ENCODE peak calls at places on chromosomes 4 and X, in five cellular contexts. One of them, this sample, is unnamed.

GRCh38 chrX:84487365-84488353 is 14.6 kb downstream of the HDX start:
- DNase-seq in HFF-Myc: no peak
- DNase-seq in fibroblast of mammary gland: no peak
- DNase-seq in AG04450: no peak
- DNase-seq in lower lobe of right lung: no peak
- DNase-seq in this sample: no peak

GRCh38 chr4:118124977-118125376 is 90.7 kb downstream of the NDST3 start:
- DNase-seq in HFF-Myc: no peak
- DNase-seq in lower lobe of right lung: no peak
- DNase-seq in AG04450: no peak
- DNase-seq in fibroblast of mammary gland: no peak
- DNase-seq in this sample: no peak

GRCh38 chr4:23789765-23790164 is 100.1 kb downstream of the PPARGC1A start:
- DNase-seq in AG04450: no peak
- DNase-seq in HFF-Myc: peak
- DNase-seq in fibroblast of mammary gland: peak
- DNase-seq in lower lobe of right lung: peak
- DNase-seq in this sample: peak

GRCh38 chrX:97126020-97126419 is 242.3 kb downstream of the RPA4 start:
- DNase-seq in lower lobe of right lung: no peak
- DNase-seq in AG04450: no peak
- DNase-seq in fibroblast of mammary gland: peak
- DNase-seq in HFF-Myc: no peak
- DNase-seq in this sample: peak

GRCh38 chr4:183098080-183098722 is 856 bp upstream of the WWC2 start:
- DNase-seq in AG04450: no peak
- DNase-seq in lower lobe of right lung: peak
- DNase-seq in fibroblast of mammary gland: peak
- DNase-seq in HFF-Myc: no peak
- DNase-seq in this sample: no peak

GRCh38 chr4:26723216-26723615 is 137.4 kb upstream of the STIM2 start:
- DNase-seq in lower lobe of right lung: no peak
- DNase-seq in HFF-Myc: no peak
- DNase-seq in fibroblast of mammary gland: no peak
- DNase-seq in AG04450: no peak
- DNase-seq in this sample: no peak

GRCh38 chr4:33306131-33306530 is 2586.0 kb downstream of the PCDH7 start:
- DNase-seq in lower lobe of right lung: no peak
- DNase-seq in HFF-Myc: no peak
- DNase-seq in AG04450: no peak
- DNase-seq in fibroblast of mammary gland: no peak
- DNase-seq in this sample: no peak

GRCh38 chr4:184056877-184057276 is 151.8 kb downstream of the STOX2 start:
- DNase-seq in lower lobe of right lung: no peak
- DNase-seq in HFF-Myc: no peak
- DNase-seq in AG04450: no peak
- DNase-seq in fibroblast of mammary gland: no peak
- DNase-seq in this sample: no peak

GRCh38 chr4:146159384-146160058 is 16.0 kb upstream of the LSM6 start:
- DNase-seq in fibroblast of mammary gland: no peak
- DNase-seq in lower lobe of right lung: no peak
- DNase-seq in AG04450: no peak
- DNase-seq in HFF-Myc: no peak
- DNase-seq in this sample: no peak

GRCh38 chrX:154396948-154397887 is 959 bp upstream of the RPL10 start:
- DNase-seq in lower lobe of right lung: peak
- DNase-seq in HFF-Myc: no peak
- DNase-seq in AG04450: no peak
- DNase-seq in fibroblast of mammary gland: peak
- DNase-seq in this sample: no peak

GRCh38 chrX:105167233-105167632 is 53.3 kb downstream of the TEX13A start:
- DNase-seq in fibroblast of mammary gland: peak
- DNase-seq in HFF-Myc: no peak
- DNase-seq in AG04450: no peak
- DNase-seq in lower lobe of right lung: no peak
- DNase-seq in this sample: no peak

GRCh38 chr4:158458271-158458895 is 63.3 kb upstream of the RXFP1 start:
- DNase-seq in AG04450: no peak
- DNase-seq in fibroblast of mammary gland: no peak
- DNase-seq in lower lobe of right lung: no peak
- DNase-seq in HFF-Myc: no peak
- DNase-seq in this sample: no peak

GRCh38 chrX:51494409-51494808 is 2.0 kb downstream of the NUDT11 start:
- DNase-seq in fibroblast of mammary gland: peak
- DNase-seq in lower lobe of right lung: no peak
- DNase-seq in AG04450: no peak
- DNase-seq in HFF-Myc: no peak
- DNase-seq in this sample: no peak
- H3K4me3 ChIP-seq in fibroblast of mammary gland: no peak
- H3K4me3 ChIP-seq in lower lobe of right lung: no peak
- H3K4me3 ChIP-seq in AG04450: peak
- H3K4me3 ChIP-seq in HFF-Myc: peak
- H3K4me3 ChIP-seq in this sample: no peak

GRCh38 chr4:1792832-1793495 is at the start of gene FGFR3:
- DNase-seq in lower lobe of right lung: no peak
- DNase-seq in fibroblast of mammary gland: no peak
- DNase-seq in HFF-Myc: no peak
- DNase-seq in AG04450: no peak
- DNase-seq in this sample: no peak

GRCh38 chr4:1793496-1793840 is 375 bp downstream of the FGFR3 start:
- DNase-seq in AG04450: no peak
- DNase-seq in HFF-Myc: no peak
- DNase-seq in fibroblast of mammary gland: no peak
- DNase-seq in lower lobe of right lung: no peak
- DNase-seq in this sample: no peak

GRCh38 chr4:1793940-1794808 is 1.1 kb downstream of the FGFR3 start:
- DNase-seq in fibroblast of mammary gland: no peak
- DNase-seq in lower lobe of right lung: no peak
- DNase-seq in AG04450: no peak
- DNase-seq in HFF-Myc: no peak
- DNase-seq in this sample: no peak

GRCh38 chr4:1790005-1790404 is 3.1 kb upstream of the FGFR3 start:
- DNase-seq in AG04450: no peak
- DNase-seq in HFF-Myc: no peak
- DNase-seq in fibroblast of mammary gland: no peak
- DNase-seq in lower lobe of right lung: no peak
- DNase-seq in this sample: no peak

GRCh38 chr4:1792158-1792831 is 798 bp upstream of the FGFR3 start:
- DNase-seq in AG04450: no peak
- DNase-seq in HFF-Myc: no peak
- DNase-seq in lower lobe of right lung: no peak
- DNase-seq in fibroblast of mammary gland: no peak
- DNase-seq in this sample: no peak
- H3K4me3 ChIP-seq in AG04450: no peak
- H3K4me3 ChIP-seq in HFF-Myc: no peak
- H3K4me3 ChIP-seq in lower lobe of right lung: peak
- H3K4me3 ChIP-seq in fibroblast of mammary gland: no peak
- H3K4me3 ChIP-seq in this sample: no peak

GRCh38 chr4:77578145-77578544 is 27.5 kb upstream of the CXCL13 start:
- DNase-seq in HFF-Myc: no peak
- DNase-seq in lower lobe of right lung: no peak
- DNase-seq in fibroblast of mammary gland: no peak
- DNase-seq in AG04450: no peak
- DNase-seq in this sample: no peak

GRCh38 chr4:77579406-77580076 is 26.1 kb upstream of the CXCL13 start:
- DNase-seq in HFF-Myc: peak
- DNase-seq in AG04450: peak
- DNase-seq in lower lobe of right lung: no peak
- DNase-seq in fibroblast of mammary gland: peak
- DNase-seq in this sample: peak

GRCh38 chr4:77581724-77582123 is 23.9 kb upstream of the CXCL13 start:
- DNase-seq in lower lobe of right lung: no peak
- DNase-seq in fibroblast of mammary gland: peak
- DNase-seq in HFF-Myc: no peak
- DNase-seq in AG04450: no peak
- DNase-seq in this sample: no peak

GRCh38 chr4:77582716-77583115 is 22.9 kb upstream of the CXCL13 start:
- DNase-seq in HFF-Myc: no peak
- DNase-seq in lower lobe of right lung: no peak
- DNase-seq in AG04450: no peak
- DNase-seq in fibroblast of mammary gland: no peak
- DNase-seq in this sample: no peak

DNA sequence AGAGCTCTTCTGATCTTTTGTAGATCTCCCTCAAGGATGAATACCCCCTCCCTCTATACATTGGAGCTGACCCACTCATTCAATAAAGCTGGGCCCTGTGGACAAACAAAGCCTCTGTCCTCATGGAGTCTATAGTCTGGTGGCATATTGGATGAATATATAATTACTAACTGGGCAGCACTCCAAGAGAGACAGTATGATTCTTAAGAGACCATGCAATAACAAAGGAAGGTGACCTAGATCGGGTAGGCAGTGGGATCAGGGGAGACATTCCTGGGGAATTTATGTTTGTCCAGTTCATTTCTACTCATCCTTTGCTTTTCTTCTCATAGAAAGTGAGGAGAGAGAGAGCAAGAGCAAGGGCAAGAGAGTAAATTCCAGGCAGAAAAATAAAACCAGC is 23.5 kb upstream of the CXCL13 start:
- DNase-seq in fibroblast of mammary gland: peak
- DNase-seq in lower lobe of right lung: no peak
- DNase-seq in HFF-Myc: no peak
- DNase-seq in AG04450: no peak
- DNase-seq in this sample: no peak
- H3K4me3 ChIP-seq in fibroblast of mammary gland: no peak
- H3K4me3 ChIP-seq in lower lobe of right lung: no peak
- H3K4me3 ChIP-seq in HFF-Myc: no peak
- H3K4me3 ChIP-seq in AG04450: no peak
- H3K4me3 ChIP-seq in this sample: no peak

DNA sequence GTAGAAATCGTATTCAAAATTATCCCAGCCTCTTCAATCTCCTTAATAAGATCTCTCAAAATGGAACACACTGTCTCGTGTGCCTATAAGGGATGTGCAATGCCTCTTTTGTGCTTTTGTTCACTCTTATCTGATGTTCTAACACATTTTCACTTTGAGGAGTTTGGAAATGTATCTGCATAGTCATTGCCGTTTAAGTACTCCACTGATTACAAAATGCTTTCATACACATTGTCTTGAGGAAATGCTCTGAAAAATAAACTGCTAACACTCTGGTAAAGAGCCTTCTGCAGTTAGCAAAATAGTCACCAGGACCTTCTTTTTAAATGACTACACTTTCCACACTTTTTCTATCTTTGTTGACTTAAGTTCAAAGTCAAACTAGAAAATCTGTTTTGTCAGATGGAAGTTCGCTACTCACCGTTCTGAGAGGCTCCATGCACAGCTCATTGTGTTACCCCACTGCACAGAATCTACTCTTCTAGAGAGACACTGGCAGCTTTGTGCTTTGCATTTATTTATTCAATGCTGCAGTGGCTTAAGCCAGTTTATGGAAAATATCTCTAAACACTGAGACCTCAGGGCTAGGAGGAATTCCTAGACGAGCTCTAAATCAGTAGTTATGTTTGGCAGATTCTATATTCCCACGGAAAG is 159.0 kb downstream of the CHIC2 start:
- DNase-seq in AG04450: no peak
- DNase-seq in lower lobe of right lung: no peak
- DNase-seq in fibroblast of mammary gland: no peak
- DNase-seq in HFF-Myc: no peak
- DNase-seq in this sample: no peak
- H3K4me3 ChIP-seq in AG04450: peak
- H3K4me3 ChIP-seq in lower lobe of right lung: no peak
- H3K4me3 ChIP-seq in fibroblast of mammary gland: no peak
- H3K4me3 ChIP-seq in HFF-Myc: no peak
- H3K4me3 ChIP-seq in this sample: no peak

GRCh38 chr4:186839122-186840037 is 115.7 kb upstream of the FAT1 start:
- DNase-seq in fibroblast of mammary gland: peak
- DNase-seq in AG04450: peak
- DNase-seq in HFF-Myc: no peak
- DNase-seq in lower lobe of right lung: no peak
- DNase-seq in this sample: no peak

GRCh38 chr4:186844059-186844681 is 120.5 kb upstream of the FAT1 start:
- DNase-seq in AG04450: peak
- DNase-seq in fibroblast of mammary gland: peak
- DNase-seq in lower lobe of right lung: no peak
- DNase-seq in HFF-Myc: no peak
- DNase-seq in this sample: no peak

GRCh38 chr4:186838295-186838694 is 114.6 kb upstream of the FAT1 start:
- DNase-seq in fibroblast of mammary gland: no peak
- DNase-seq in AG04450: no peak
- DNase-seq in HFF-Myc: no peak
- DNase-seq in lower lobe of right lung: no peak
- DNase-seq in this sample: no peak

GRCh38 chr4:186840771-186841301 is 117.2 kb upstream of the FAT1 start:
- DNase-seq in HFF-Myc: no peak
- DNase-seq in AG04450: no peak
- DNase-seq in fibroblast of mammary gland: peak
- DNase-seq in lower lobe of right lung: no peak
- DNase-seq in this sample: no peak

DNA sequence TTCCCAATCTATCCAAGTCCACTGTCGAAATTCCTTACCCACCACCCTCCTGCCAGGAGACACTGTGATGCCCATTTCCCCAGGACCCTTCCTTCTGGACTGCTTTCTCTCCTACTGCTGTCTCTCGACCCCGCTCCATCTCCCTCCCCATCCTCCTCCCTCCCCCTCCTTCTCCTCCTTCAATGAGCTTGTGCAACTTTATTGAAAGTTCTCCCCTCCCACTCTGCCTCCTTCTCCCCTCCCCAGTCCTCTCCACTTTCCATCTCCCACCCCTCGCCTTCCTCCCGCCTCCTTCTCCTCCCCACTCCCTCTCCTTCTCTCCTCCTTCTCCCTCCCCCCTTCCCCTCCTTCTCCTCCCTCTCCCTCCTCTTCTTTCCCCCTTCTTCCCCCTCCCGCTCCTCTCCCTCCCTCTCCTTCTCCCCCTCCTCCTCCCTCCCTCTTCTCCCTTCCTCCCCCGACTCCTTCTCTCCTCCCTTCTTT is 116.6 kb upstream of the FAT1 start:
- DNase-seq in lower lobe of right lung: no peak
- DNase-seq in HFF-Myc: no peak
- DNase-seq in AG04450: peak
- DNase-seq in fibroblast of mammary gland: peak
- DNase-seq in this sample: no peak
- H3K4me3 ChIP-seq in lower lobe of right lung: peak
- H3K4me3 ChIP-seq in HFF-Myc: no peak
- H3K4me3 ChIP-seq in AG04450: peak
- H3K4me3 ChIP-seq in fibroblast of mammary gland: peak
- H3K4me3 ChIP-seq in this sample: no peak

GRCh38 chr4:70994069-70994366 is 569 bp downstream of the DCK start:
- DNase-seq in HFF-Myc: no peak
- DNase-seq in lower lobe of right lung: no peak
- DNase-seq in fibroblast of mammary gland: peak
- DNase-seq in AG04450: no peak
- DNase-seq in this sample: no peak

GRCh38 chr4:70996014-70996353 is 2.5 kb downstream of the DCK start:
- DNase-seq in AG04450: no peak
- DNase-seq in fibroblast of mammary gland: no peak
- DNase-seq in lower lobe of right lung: no peak
- DNase-seq in HFF-Myc: no peak
- DNase-seq in this sample: no peak

GRCh38 chr4:70994387-70995099 is 1.1 kb downstream of the DCK start:
- DNase-seq in fibroblast of mammary gland: no peak
- DNase-seq in AG04450: no peak
- DNase-seq in lower lobe of right lung: no peak
- DNase-seq in HFF-Myc: no peak
- DNase-seq in this sample: no peak

GRCh38 chr4:70993181-70994068 is at the start of gene DCK:
- DNase-seq in lower lobe of right lung: peak
- DNase-seq in fibroblast of mammary gland: peak
- DNase-seq in HFF-Myc: peak
- DNase-seq in AG04450: peak
- DNase-seq in this sample: no peak

GRCh38 chr4:70997068-70997467 is 3.6 kb downstream of the DCK start:
- DNase-seq in HFF-Myc: no peak
- DNase-seq in AG04450: no peak
- DNase-seq in fibroblast of mammary gland: no peak
- DNase-seq in lower lobe of right lung: no peak
- DNase-seq in this sample: no peak
- H3K4me3 ChIP-seq in HFF-Myc: no peak
- H3K4me3 ChIP-seq in AG04450: no peak
- H3K4me3 ChIP-seq in fibroblast of mammary gland: no peak
- H3K4me3 ChIP-seq in lower lobe of right lung: no peak
- H3K4me3 ChIP-seq in this sample: no peak